ENCODE peak calls at places on chromosomes 7 and 10, in eight cellular contexts. X is ovary, B is fibroblast of the aortic adventitia, N is choroid plexus epithelial cell, V is tibial artery, F is fibroblast of villous mesenchyme, Y is fibroblast of pulmonary artery, K is fibroblast of lung. Q is an unnamed sample.

GRCh38 chr10:77844713-77845454 is 81.7 kb downstream of the DLG5 start:
- DNase-seq in X (no peak), K (peak), V (no peak), N (peak), F (peak), B (peak), Y (peak), Q (no peak)

GRCh38 chr7:148964510-148965267 is 63.6 kb downstream of the PDIA4 start:
- DNase-seq in F (no peak), Y (no peak), B (peak), X (no peak), V (no peak), N (no peak), K (no peak), Q (no peak)

GRCh38 chr10:129192344-129193128 is 274.5 kb upstream of the MGMT start:
- DNase-seq in V (peak), Y (no peak), B (peak), N (no peak), K (no peak), F (no peak), X (peak), Q (no peak)

GRCh38 chr10:77763453-77764430 is 126.1 kb upstream of the KCNMA1 start:
- DNase-seq in Y (no peak), X (no peak), B (no peak), V (no peak), N (peak), K (no peak), F (no peak), Q (no peak)

GRCh38 chr7:106618480-106618879 is 42.5 kb downstream of the CCDC71L start:
- DNase-seq in B (peak), X (no peak), N (peak), V (no peak), K (peak), F (peak), Y (peak), Q (no peak)

GRCh38 chr10:34628174-34628802 is 186.8 kb downstream of the PARD3 start:
- DNase-seq in Y (peak), V (peak), N (peak), B (peak), K (peak), X (peak), F (peak), Q (peak)

GRCh38 chr10:58873161-58873560 is 303.3 kb upstream of the PHYHIPL start:
- DNase-seq in F (no peak), Y (no peak), K (no peak), B (no peak), V (no peak), N (no peak), X (no peak), Q (no peak)

GRCh38 chr10:34732926-34733325 is 82.2 kb downstream of the PARD3 start:
- DNase-seq in N (no peak), V (no peak), K (peak), Y (peak), B (peak), F (peak), X (no peak), Q (peak)

GRCh38 chr10:86178401-86179142 is 188.0 kb downstream of the GRID1 start:
- DNase-seq in B (no peak), Y (no peak), K (no peak), F (no peak), N (peak), V (peak), X (peak), Q (peak)
- TF ChIP-seq CTCF in B (peak), Y (peak), K (no peak), F (peak), N (peak), V (no peak), X (no peak), Q (peak)

DNA sequence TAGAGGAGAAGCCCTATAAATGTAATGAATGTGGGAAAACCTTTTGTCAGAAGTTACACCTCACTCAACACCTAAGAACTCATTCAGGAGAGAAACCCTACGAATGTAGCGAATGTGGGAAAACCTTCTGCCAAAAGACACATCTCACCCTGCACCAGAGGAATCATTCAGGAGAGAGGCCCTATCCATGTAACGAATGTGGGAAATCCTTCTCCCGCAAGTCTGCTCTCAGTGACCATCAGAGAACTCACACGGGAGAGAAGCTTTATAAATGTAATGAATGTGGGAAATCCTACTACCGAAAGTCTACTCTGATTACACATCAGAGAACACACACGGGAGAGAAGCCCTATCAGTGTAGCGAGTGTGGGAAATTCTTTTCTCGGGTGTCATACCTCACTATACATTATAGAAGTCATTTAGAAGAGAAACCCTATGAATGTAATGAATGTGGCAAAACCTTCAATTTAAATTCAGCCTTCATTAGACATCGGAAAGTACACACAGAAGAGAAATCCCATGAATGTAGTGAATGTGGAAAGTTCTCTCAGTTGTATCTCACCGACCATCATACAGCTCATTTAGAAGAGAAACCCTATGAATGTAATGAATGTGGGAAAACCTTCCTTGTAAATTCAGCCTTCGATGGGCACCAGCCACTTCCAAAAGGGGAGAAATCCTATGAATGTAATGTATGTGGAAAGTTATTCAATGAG is 18.9 kb downstream of the RBAK start:
- DNase-seq in B (peak), F (peak), K (peak), Y (peak), N (peak), X (no peak), V (no peak), Q (no peak)
- H3K4me3 ChIP-seq in B (no peak), F (no peak), K (no peak), Y (no peak), N (no peak), X (no peak), V (no peak), Q (no peak)

GRCh38 chr10:45520476-45520875 is 146.5 kb downstream of the ALOX5 start:
- DNase-seq in V (no peak), F (no peak), N (no peak), B (no peak), X (no peak), K (no peak), Y (no peak), Q (no peak)
- TF ChIP-seq CTCF in V (no peak), F (no peak), N (peak), B (no peak), X (no peak), K (no peak), Y (no peak), Q (no peak)

GRCh38 chr10:98445200-98445812 is 1.4 kb downstream of the HPS1 start:
- DNase-seq in N (no peak), K (no peak), V (no peak), Y (no peak), F (no peak), X (no peak), B (no peak), Q (no peak)
- H3K4me3 ChIP-seq in N (peak), K (peak), V (peak), Y (peak), F (peak), X (no peak), B (peak), Q (no peak)

DNA sequence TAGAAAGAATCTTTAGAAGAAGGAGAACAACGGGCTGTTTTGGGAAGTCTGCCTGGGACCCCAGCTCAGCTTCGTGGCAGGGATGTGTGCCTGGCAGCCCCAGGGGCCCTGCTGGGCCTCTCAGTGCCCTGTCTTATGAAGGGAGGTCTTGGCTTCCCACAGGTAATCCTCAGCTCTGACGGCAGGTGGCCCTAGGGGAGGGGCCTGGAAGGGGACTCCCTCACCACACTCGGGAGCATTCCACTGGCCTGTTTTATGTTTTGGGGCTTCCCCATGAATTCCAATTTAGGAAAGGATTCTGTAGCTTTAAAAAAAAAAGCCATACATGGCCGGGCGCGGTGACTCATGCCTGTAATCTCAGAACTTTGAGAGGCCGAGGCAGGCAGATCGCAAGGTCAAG is 3.0 kb upstream of the DMBT1 start:
- DNase-seq in Y (no peak), K (no peak), F (no peak), X (no peak), V (no peak), B (no peak), N (peak), Q (no peak)
- TF ChIP-seq CTCF in Y (no peak), K (no peak), F (no peak), X (no peak), V (no peak), B (no peak), N (no peak), Q (no peak)

DNA sequence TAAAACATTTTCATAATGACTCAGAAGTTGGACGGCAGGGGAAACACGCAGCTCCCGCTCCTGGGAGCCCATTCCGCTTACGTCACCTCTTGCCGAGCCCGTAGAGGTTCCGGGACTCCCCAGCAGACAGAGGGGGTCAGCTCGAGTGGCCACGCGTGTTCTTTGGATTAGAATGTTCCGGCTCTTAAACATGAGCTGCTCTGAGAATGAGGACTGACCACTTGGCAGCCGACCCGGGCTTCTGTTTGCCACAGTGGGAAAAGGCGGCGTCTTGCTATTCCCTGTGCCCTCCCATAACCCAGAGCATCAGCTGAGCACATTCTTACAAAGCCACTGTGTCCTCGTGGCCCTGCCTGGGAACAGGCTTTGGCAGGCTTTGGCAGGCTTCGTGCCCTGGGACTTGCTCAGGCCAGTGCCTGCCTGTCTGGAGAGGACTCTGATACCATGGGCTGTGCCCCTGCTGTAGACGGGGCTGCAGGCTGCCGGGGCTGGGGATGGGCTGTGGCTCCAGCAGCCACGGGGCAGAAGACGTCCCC is 40.1 kb downstream of the PFKP start:
- DNase-seq in K (peak), Y (peak), N (peak), F (peak), X (peak), V (peak), B (peak), Q (no peak)
- H3K4me3 ChIP-seq in K (no peak), Y (no peak), N (peak), F (no peak), X (no peak), V (peak), B (peak), Q (no peak)

DNA sequence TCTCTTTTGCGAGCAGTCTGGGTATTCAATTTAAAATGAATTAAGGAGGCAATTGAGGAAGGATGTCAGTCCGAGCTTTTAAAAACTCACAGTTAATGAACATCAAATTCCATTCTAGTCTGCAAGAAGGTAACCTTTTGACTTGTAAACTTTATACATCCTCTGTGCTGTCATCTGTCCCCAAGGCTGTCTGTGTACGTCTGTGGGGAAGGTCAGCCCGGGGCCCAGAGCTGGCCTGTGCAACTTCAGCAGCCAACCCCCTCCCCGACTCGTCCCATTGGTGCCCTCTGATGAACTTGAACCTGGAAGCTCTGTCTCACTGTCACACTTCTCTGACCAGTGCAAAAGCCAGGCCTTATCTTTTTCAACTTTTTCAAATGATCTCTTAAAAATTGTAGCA is 80.3 kb downstream of the CCDC3 start:
- DNase-seq in K (no peak), N (no peak), F (no peak), X (no peak), Y (no peak), B (no peak), V (no peak), Q (no peak)
- TF ChIP-seq CTCF in K (no peak), N (no peak), F (no peak), X (no peak), Y (no peak), B (no peak), V (no peak), Q (no peak)

DNA sequence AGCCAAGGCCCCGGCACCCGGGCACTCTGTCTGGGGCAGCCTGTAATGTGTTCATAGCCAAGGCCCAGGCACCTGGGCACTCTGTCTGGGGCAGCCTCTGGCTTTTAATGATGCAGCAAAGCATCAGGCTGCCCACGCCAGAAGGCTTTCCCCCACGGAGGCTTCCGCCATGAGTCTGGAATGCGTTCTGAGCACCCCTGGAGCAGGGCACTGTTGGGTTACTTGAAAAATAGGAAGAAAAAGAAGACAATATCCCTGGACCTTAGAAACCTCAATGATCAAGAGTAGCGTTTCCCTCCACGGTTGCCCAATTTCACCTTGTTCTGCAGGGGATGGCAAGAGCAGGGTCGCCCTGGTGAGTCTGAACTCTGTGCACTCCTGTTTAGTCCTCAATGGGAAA is 565.0 kb downstream of the PTPRN2 start:
- DNase-seq in F (no peak), N (no peak), Y (no peak), K (no peak), B (no peak), X (no peak), V (no peak), Q (no peak)
- H3K4me3 ChIP-seq in F (no peak), N (no peak), Y (no peak), K (no peak), B (no peak), X (no peak), V (no peak), Q (no peak)

GRCh38 chr7:44431091-44431608 is 59.3 kb downstream of the NUDCD3 start:
- DNase-seq in V (no peak), F (no peak), Y (no peak), B (no peak), N (peak), K (peak), X (no peak), Q (peak)
- TF ChIP-seq CTCF in V (no peak), F (no peak), Y (no peak), B (no peak), N (peak), K (no peak), X (no peak), Q (peak)

Q was measured in BE2C.